ENCODE peak calls at places on chromosomes 1 and 21, in six cellular contexts. One of them, this sample, is unnamed.
A peak's percentile ranks its signal among the peaks of the same experiment; 100 is the strongest.

GRCh38 chr1:204431310-204432184 is 19.9 kb upstream of the PPP1R15B start:
- DNase-seq in neuronal stem cell: peak; percentile 68
- DNase-seq in H9: peak; percentile 76
- DNase-seq in IMR-90: peak; percentile 82
- DNase-seq in mesenchymal stem cell: peak; percentile 72
- DNase-seq in H1: peak; percentile 96
- DNase-seq in this sample: peak; percentile 89

GRCh38 chr1:58699011-58699762 is 675 bp downstream of the MYSM1 start:
- DNase-seq in neuronal stem cell: no peak
- DNase-seq in H9: no peak
- DNase-seq in IMR-90: no peak
- DNase-seq in mesenchymal stem cell: no peak
- DNase-seq in H1: no peak
- DNase-seq in this sample: peak; percentile 17

GRCh38 chr1:115337633-115338456 is at the start of gene NGF:
- DNase-seq in neuronal stem cell: peak; percentile 70
- DNase-seq in H9: peak; percentile 80
- DNase-seq in IMR-90: peak; percentile 78
- DNase-seq in mesenchymal stem cell: peak; percentile 46
- DNase-seq in H1: peak; percentile 82
- DNase-seq in this sample: peak; percentile 4

GRCh38 chr21:45319461-45320211 is 31.9 kb upstream of the POFUT2 start:
- DNase-seq in neuronal stem cell: no peak
- DNase-seq in H9: peak; percentile 28
- DNase-seq in IMR-90: peak; percentile 77
- DNase-seq in mesenchymal stem cell: peak; percentile 95
- DNase-seq in H1: no peak
- DNase-seq in this sample: no peak

GRCh38 chr1:185789846-185790735 is 55.9 kb downstream of the HMCN1 start:
- DNase-seq in neuronal stem cell: no peak
- DNase-seq in H9: no peak
- DNase-seq in IMR-90: peak; percentile 26
- DNase-seq in mesenchymal stem cell: peak; percentile 66
- DNase-seq in H1: no peak
- DNase-seq in this sample: no peak

GRCh38 chr1:25905680-25906643 is at the start of gene STMN1:
- DNase-seq in neuronal stem cell: peak; percentile 97
- DNase-seq in H9: peak; percentile 98
- DNase-seq in IMR-90: peak; percentile 89
- DNase-seq in mesenchymal stem cell: peak; percentile 88
- DNase-seq in H1: peak; percentile 93
- DNase-seq in this sample: peak; percentile 78

GRCh38 chr1:24540906-24541710 is 14.8 kb upstream of the NCMAP start:
- DNase-seq in neuronal stem cell: no peak
- DNase-seq in H9: no peak
- DNase-seq in IMR-90: peak; percentile 78
- DNase-seq in mesenchymal stem cell: peak; percentile 94
- DNase-seq in H1: no peak
- DNase-seq in this sample: peak; percentile 28

GRCh38 chr1:151371340-151371739 is 1.2 kb downstream of the SELENBP1 start:
- DNase-seq in neuronal stem cell: no peak
- DNase-seq in H9: no peak
- DNase-seq in IMR-90: peak; percentile 26
- DNase-seq in mesenchymal stem cell: peak; percentile 25
- DNase-seq in H1: no peak
- DNase-seq in this sample: no peak

GRCh38 chr1:178693368-178693767 is 31.7 kb upstream of the RALGPS2 start:
- DNase-seq in neuronal stem cell: peak; percentile 11
- DNase-seq in H9: peak; percentile 58
- DNase-seq in IMR-90: peak; percentile 22
- DNase-seq in mesenchymal stem cell: peak; percentile 36
- DNase-seq in H1: no peak
- DNase-seq in this sample: peak; percentile 8

GRCh38 chr1:65629788-65630187 is 162.9 kb upstream of the PDE4B start:
- DNase-seq in neuronal stem cell: no peak
- DNase-seq in H9: no peak
- DNase-seq in IMR-90: no peak
- DNase-seq in mesenchymal stem cell: no peak
- DNase-seq in H1: no peak
- DNase-seq in this sample: no peak

GRCh38 chr1:216617081-216617480 is 106.1 kb downstream of the ESRRG start:
- DNase-seq in neuronal stem cell: no peak
- DNase-seq in H9: no peak
- DNase-seq in IMR-90: no peak
- DNase-seq in mesenchymal stem cell: no peak
- DNase-seq in H1: no peak
- DNase-seq in this sample: no peak

GRCh38 chr1:27563407-27564263 is 40.3 kb downstream of the AHDC1 start:
- DNase-seq in neuronal stem cell: no peak
- DNase-seq in H9: no peak
- DNase-seq in IMR-90: peak; percentile 46
- DNase-seq in mesenchymal stem cell: peak; percentile 75
- DNase-seq in H1: no peak
- DNase-seq in this sample: no peak

GRCh38 chr1:221760895-221761294 is 19.0 kb upstream of the DUSP10 start:
- DNase-seq in neuronal stem cell: no peak
- DNase-seq in H9: no peak
- DNase-seq in IMR-90: no peak
- DNase-seq in mesenchymal stem cell: no peak
- DNase-seq in H1: no peak
- DNase-seq in this sample: no peak

GRCh38 chr1:107941123-107941522 is 23.9 kb downstream of the VAV3 start:
- DNase-seq in neuronal stem cell: no peak
- DNase-seq in H9: no peak
- DNase-seq in IMR-90: no peak
- DNase-seq in mesenchymal stem cell: peak; percentile 40
- DNase-seq in H1: no peak
- DNase-seq in this sample: peak; percentile 85

GRCh38 chr1:166925791-166926483 is 49.4 kb downstream of the ILDR2 start:
- DNase-seq in neuronal stem cell: peak; percentile 40
- DNase-seq in H9: no peak
- DNase-seq in IMR-90: peak; percentile 39
- DNase-seq in mesenchymal stem cell: peak; percentile 71
- DNase-seq in H1: no peak
- DNase-seq in this sample: peak; percentile 3

GRCh38 chr21:44054710-44055109 is 42.6 kb downstream of the TRAPPC10 start:
- DNase-seq in neuronal stem cell: no peak
- DNase-seq in H9: no peak
- DNase-seq in IMR-90: peak; percentile 56
- DNase-seq in mesenchymal stem cell: peak; percentile 85
- DNase-seq in H1: no peak
- DNase-seq in this sample: no peak

GRCh38 chr21:42460391-42461184 is 35.4 kb downstream of the RSPH1 start:
- DNase-seq in neuronal stem cell: no peak
- DNase-seq in H9: peak; percentile 50
- DNase-seq in IMR-90: no peak
- DNase-seq in mesenchymal stem cell: no peak
- DNase-seq in H1: no peak
- DNase-seq in this sample: peak; percentile 93

GRCh38 chr1:66438062-66438970 is 95.6 kb upstream of the SGIP1 start:
- DNase-seq in neuronal stem cell: no peak
- DNase-seq in H9: no peak
- DNase-seq in IMR-90: no peak
- DNase-seq in mesenchymal stem cell: no peak
- DNase-seq in H1: no peak
- DNase-seq in this sample: no peak

GRCh38 chr21:41933259-41934079 is 20.3 kb downstream of the C2CD2 start:
- DNase-seq in neuronal stem cell: no peak
- DNase-seq in H9: no peak
- DNase-seq in IMR-90: peak; percentile 56
- DNase-seq in mesenchymal stem cell: peak; percentile 66
- DNase-seq in H1: no peak
- DNase-seq in this sample: peak; percentile 4

GRCh38 chr1:173304529-173305227 is 97.5 kb upstream of the TNFSF4 start:
- DNase-seq in neuronal stem cell: no peak
- DNase-seq in H9: no peak
- DNase-seq in IMR-90: no peak
- DNase-seq in mesenchymal stem cell: no peak
- DNase-seq in H1: no peak
- DNase-seq in this sample: no peak

GRCh38 chr1:172089768-172090510 is 248.6 kb downstream of the DNM3 start:
- DNase-seq in neuronal stem cell: peak; percentile 14
- DNase-seq in H9: peak; percentile 69
- DNase-seq in IMR-90: peak; percentile 40
- DNase-seq in mesenchymal stem cell: peak; percentile 51
- DNase-seq in H1: peak; percentile 61
- DNase-seq in this sample: peak; percentile 38

GRCh38 chr1:61269648-61270047 is 187.3 kb downstream of the NFIA start:
- DNase-seq in neuronal stem cell: no peak
- DNase-seq in H9: no peak
- DNase-seq in IMR-90: no peak
- DNase-seq in mesenchymal stem cell: no peak
- DNase-seq in H1: no peak
- DNase-seq in this sample: no peak

GRCh38 chr1:218572046-218572445 is 226.9 kb downstream of the TGFB2 start:
- DNase-seq in neuronal stem cell: no peak
- DNase-seq in H9: no peak
- DNase-seq in IMR-90: no peak
- DNase-seq in mesenchymal stem cell: no peak
- DNase-seq in H1: no peak
- DNase-seq in this sample: no peak

GRCh38 chr1:2233997-2234761 is 6.1 kb downstream of the SKI start:
- DNase-seq in neuronal stem cell: no peak
- DNase-seq in H9: peak; percentile 30
- DNase-seq in IMR-90: peak; percentile 87
- DNase-seq in mesenchymal stem cell: peak; percentile 96
- DNase-seq in H1: peak; percentile 50
- DNase-seq in this sample: peak; percentile 88

GRCh38 chr1:2232255-2232915 is 4.3 kb downstream of the SKI start:
- DNase-seq in neuronal stem cell: no peak
- DNase-seq in H9: no peak
- DNase-seq in IMR-90: no peak
- DNase-seq in mesenchymal stem cell: no peak
- DNase-seq in H1: no peak
- DNase-seq in this sample: no peak

GRCh38 chr1:2232916-2233438 is 4.9 kb downstream of the SKI start:
- DNase-seq in neuronal stem cell: no peak
- DNase-seq in H9: peak; percentile 26
- DNase-seq in IMR-90: no peak
- DNase-seq in mesenchymal stem cell: peak; percentile 10
- DNase-seq in H1: no peak
- DNase-seq in this sample: no peak

GRCh38 chr1:2234762-2235113 is 6.6 kb downstream of the SKI start:
- DNase-seq in neuronal stem cell: no peak
- DNase-seq in H9: no peak
- DNase-seq in IMR-90: no peak
- DNase-seq in mesenchymal stem cell: no peak
- DNase-seq in H1: no peak
- DNase-seq in this sample: no peak

GRCh38 chr1:2233468-2233867 is 5.3 kb downstream of the SKI start:
- DNase-seq in neuronal stem cell: no peak
- DNase-seq in H9: peak; percentile 28
- DNase-seq in IMR-90: no peak
- DNase-seq in mesenchymal stem cell: peak; percentile 31
- DNase-seq in H1: no peak
- DNase-seq in this sample: no peak
- H3K4me1 ChIP-seq in neuronal stem cell: peaks cover 40% of the 10 kb centered on the region
- H3K4me1 ChIP-seq in H9: no peaks in the 10 kb centered on the region
- H3K4me1 ChIP-seq in IMR-90: peaks cover 42% of the 10 kb centered on the region
- H3K4me1 ChIP-seq in mesenchymal stem cell: peaks cover 71% of the 10 kb centered on the region
- H3K4me1 ChIP-seq in H1: peaks cover 46% of the 10 kb centered on the region
- H3K4me1 ChIP-seq in this sample: peaks cover 36% of the 10 kb centered on the region

GRCh38 chr1:182301467-182302198 is 90.0 kb downstream of the GLUL start:
- DNase-seq in neuronal stem cell: no peak
- DNase-seq in H9: no peak
- DNase-seq in IMR-90: peak; percentile 1
- DNase-seq in mesenchymal stem cell: peak; percentile 5
- DNase-seq in H1: no peak
- DNase-seq in this sample: peak; percentile 5

GRCh38 chr1:182304218-182305016 is 87.2 kb downstream of the GLUL start:
- DNase-seq in neuronal stem cell: no peak
- DNase-seq in H9: no peak
- DNase-seq in IMR-90: no peak
- DNase-seq in mesenchymal stem cell: no peak
- DNase-seq in H1: no peak
- DNase-seq in this sample: no peak

GRCh38 chr1:182299728-182300581 is 91.6 kb downstream of the GLUL start:
- DNase-seq in neuronal stem cell: no peak
- DNase-seq in H9: no peak
- DNase-seq in IMR-90: no peak
- DNase-seq in mesenchymal stem cell: no peak
- DNase-seq in H1: no peak
- DNase-seq in this sample: no peak

GRCh38 chr1:182303778-182304177 is 87.8 kb downstream of the GLUL start:
- DNase-seq in neuronal stem cell: no peak
- DNase-seq in H9: no peak
- DNase-seq in IMR-90: no peak
- DNase-seq in mesenchymal stem cell: no peak
- DNase-seq in H1: no peak
- DNase-seq in this sample: no peak

GRCh38 chr1:182301026-182301436 is 90.6 kb downstream of the GLUL start:
- DNase-seq in neuronal stem cell: no peak
- DNase-seq in H9: no peak
- DNase-seq in IMR-90: no peak
- DNase-seq in mesenchymal stem cell: no peak
- DNase-seq in H1: no peak
- DNase-seq in this sample: no peak
- H3K14ac ChIP-seq in neuronal stem cell: no peak overlapping the region
- H3K14ac ChIP-seq in H9: no peak overlapping the region
- H3K14ac ChIP-seq in IMR-90: no peak overlapping the region
- H3K14ac ChIP-seq in mesenchymal stem cell: no peak overlapping the region
- H3K14ac ChIP-seq in H1: no peak overlapping the region
- H3K14ac ChIP-seq in this sample: no peak overlapping the region

DNA sequence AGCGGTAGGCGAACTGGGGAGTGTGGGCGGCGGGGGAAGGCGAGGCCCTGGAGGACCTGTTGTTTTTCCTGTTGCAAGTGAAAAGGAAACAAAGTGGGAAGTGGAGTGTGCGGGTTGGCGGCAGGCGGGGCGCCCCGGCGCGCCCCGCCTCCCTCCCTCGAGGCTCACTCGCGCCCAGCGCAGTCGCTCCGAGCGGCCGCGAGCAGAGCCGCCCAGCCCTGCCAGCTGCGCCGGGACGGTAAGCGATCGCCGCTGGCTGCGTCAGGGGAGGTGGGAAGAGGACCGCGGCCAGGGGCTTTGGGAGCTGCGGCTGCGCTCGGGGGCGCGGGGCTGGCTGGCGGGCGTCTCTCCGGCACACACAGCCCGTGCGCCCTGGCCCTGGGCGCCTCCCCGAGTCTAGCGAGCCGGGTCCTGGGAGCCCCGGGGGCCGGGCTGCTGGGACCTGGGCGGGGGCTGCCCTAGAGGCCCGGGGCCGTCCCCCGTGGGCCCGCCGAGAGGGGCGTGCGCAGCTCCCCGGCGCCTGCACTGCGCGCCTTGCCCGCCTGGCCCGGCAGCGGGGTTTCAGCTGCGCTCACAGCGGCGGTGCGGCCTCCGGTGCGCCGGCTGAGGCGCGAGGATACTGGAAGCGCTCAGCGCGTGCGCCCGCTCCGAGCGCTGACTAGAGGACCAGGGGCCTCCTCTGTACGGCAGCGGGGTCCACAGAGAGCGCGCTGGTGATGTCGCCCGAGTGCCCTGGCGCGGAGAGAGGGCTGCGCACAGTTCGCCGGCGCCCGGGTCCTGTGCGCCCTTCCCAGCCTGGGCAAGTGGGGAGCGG is at the start of gene PIK3CD:
- DNase-seq in neuronal stem cell: peak; percentile 70
- DNase-seq in H9: peak; percentile 61
- DNase-seq in IMR-90: peak; percentile 57
- DNase-seq in mesenchymal stem cell: peak; percentile 43
- DNase-seq in H1: peak; percentile 76
- DNase-seq in this sample: peak; percentile 36
- H3K4me2 ChIP-seq in neuronal stem cell: peak within 1 kb of the TSS; percentile 87
- H3K4me2 ChIP-seq in H9: peak within 1 kb of the TSS; percentile 68
- H3K4me2 ChIP-seq in IMR-90: peak within 1 kb of the TSS; percentile 71
- H3K4me2 ChIP-seq in mesenchymal stem cell: peak within 1 kb of the TSS; percentile 100
- H3K4me2 ChIP-seq in H1: peak within 1 kb of the TSS; percentile 65
- H3K4me2 ChIP-seq in this sample: peak within 1 kb of the TSS; percentile 72

GRCh38 chr1:29827237-29827750 is 591.0 kb downstream of the PTPRU start:
- DNase-seq in neuronal stem cell: no peak
- DNase-seq in H9: no peak
- DNase-seq in IMR-90: no peak
- DNase-seq in mesenchymal stem cell: no peak
- DNase-seq in H1: peak; percentile 20
- DNase-seq in this sample: no peak
- H3K4me1 ChIP-seq in neuronal stem cell: peaks cover 15% of the 10 kb centered on the region
- H3K4me1 ChIP-seq in H9: no peaks in the 10 kb centered on the region
- H3K4me1 ChIP-seq in IMR-90: no peaks in the 10 kb centered on the region
- H3K4me1 ChIP-seq in mesenchymal stem cell: no peaks in the 10 kb centered on the region
- H3K4me1 ChIP-seq in H1: peaks cover 2% of the 10 kb centered on the region
- H3K4me1 ChIP-seq in this sample: no peaks in the 10 kb centered on the region